ENCODE peak calls at places on chromosomes 11 and 22, in seven cellular contexts. C is ovary, T is body of pancreas, M is stomach, X is keratinocyte, A is mammary epithelial cell, L is cardiac fibroblast. F is an unnamed sample.

GRCh38 chr22:42271191-42271813 is 849 bp upstream of the TCF20 start:
- DNase-seq in C (no peak), M (no peak), X (no peak), A (no peak), L (no peak), T (no peak), F (no peak)

GRCh38 chr22:19382240-19382639 is 49.3 kb downstream of the HIRA start:
- DNase-seq in A (no peak), X (no peak), T (no peak), M (no peak), L (no peak), C (no peak), F (no peak)

GRCh38 chr11:131674051-131674755 is 303.8 kb downstream of the NTM start:
- DNase-seq in X (no peak), C (peak), M (peak), A (peak), L (peak), T (peak), F (peak)

GRCh38 chr11:106087815-106088435 is 10.5 kb downstream of the AASDHPPT start:
- DNase-seq in T (peak), X (no peak), M (peak), C (peak), A (peak), L (peak), F (peak)

GRCh38 chr22:49740242-49740641 is 87.4 kb downstream of the BRD1 start:
- DNase-seq in C (no peak), L (no peak), M (peak), A (no peak), X (no peak), T (no peak), F (no peak)

GRCh38 chr11:115264278-115264677 is 239.9 kb downstream of the CADM1 start:
- DNase-seq in L (no peak), X (no peak), A (no peak), M (no peak), C (no peak), T (no peak), F (no peak)

GRCh38 chr11:7353100-7353499 is 101.4 kb downstream of the SYT9 start:
- DNase-seq in X (peak), A (peak), L (peak), C (no peak), T (no peak), M (no peak), F (peak)

GRCh38 chr11:126332221-126332711 is 23.2 kb upstream of the ST3GAL4 start:
- DNase-seq in T (no peak), X (no peak), C (peak), M (no peak), A (peak), L (peak), F (no peak)

GRCh38 chr11:1887451-1888346 is 4.0 kb downstream of the PRR33 start:
- DNase-seq in C (peak), T (peak), A (no peak), L (no peak), X (no peak), M (no peak), F (no peak)

GRCh38 chr11:33461319-33461718 is 204.1 kb downstream of the HIPK3 start:
- DNase-seq in L (no peak), T (no peak), X (no peak), C (no peak), M (no peak), A (no peak), F (no peak)

GRCh38 chr11:94671553-94672366 is 96.4 kb upstream of the AMOTL1 start:
- DNase-seq in M (no peak), X (no peak), A (peak), L (no peak), T (no peak), C (no peak), F (no peak)

GRCh38 chr22:17795661-17796548 is 21.6 kb upstream of the BID start:
- DNase-seq in L (no peak), X (no peak), M (no peak), A (no peak), T (no peak), C (no peak), F (no peak)

GRCh38 chr11:129117595-129118350 is 74.4 kb downstream of the ARHGAP32 start:
- DNase-seq in A (peak), T (peak), M (peak), X (no peak), L (peak), C (no peak), F (no peak)

GRCh38 chr22:24976442-24977218 is 24.1 kb downstream of the KIAA1671 start:
- DNase-seq in M (no peak), T (no peak), X (no peak), L (no peak), A (peak), C (peak), F (no peak)

GRCh38 chr11:76380161-76380976 is 563 bp downstream of the THAP12 start:
- DNase-seq in L (peak), A (peak), X (no peak), M (no peak), T (peak), C (no peak), F (peak)

GRCh38 chr11:3101921-3102640 is 44.9 kb upstream of the CARS1 start:
- DNase-seq in A (no peak), L (no peak), C (peak), T (no peak), X (no peak), M (peak), F (no peak)

GRCh38 chr11:34052608-34053160 is 1.2 kb downstream of the CAPRIN1 start:
- DNase-seq in L (no peak), A (peak), C (peak), T (peak), X (no peak), M (peak), F (peak)

GRCh38 chr22:36258750-36259619 is 6.1 kb downstream of the APOL1 start:
- DNase-seq in X (no peak), T (no peak), C (peak), M (no peak), A (no peak), L (peak), F (peak)

GRCh38 chr11:103586756-103587155 is 449.7 kb upstream of the DDI1 start:
- DNase-seq in A (no peak), M (no peak), X (no peak), C (no peak), L (peak), T (no peak), F (no peak)

DNA sequence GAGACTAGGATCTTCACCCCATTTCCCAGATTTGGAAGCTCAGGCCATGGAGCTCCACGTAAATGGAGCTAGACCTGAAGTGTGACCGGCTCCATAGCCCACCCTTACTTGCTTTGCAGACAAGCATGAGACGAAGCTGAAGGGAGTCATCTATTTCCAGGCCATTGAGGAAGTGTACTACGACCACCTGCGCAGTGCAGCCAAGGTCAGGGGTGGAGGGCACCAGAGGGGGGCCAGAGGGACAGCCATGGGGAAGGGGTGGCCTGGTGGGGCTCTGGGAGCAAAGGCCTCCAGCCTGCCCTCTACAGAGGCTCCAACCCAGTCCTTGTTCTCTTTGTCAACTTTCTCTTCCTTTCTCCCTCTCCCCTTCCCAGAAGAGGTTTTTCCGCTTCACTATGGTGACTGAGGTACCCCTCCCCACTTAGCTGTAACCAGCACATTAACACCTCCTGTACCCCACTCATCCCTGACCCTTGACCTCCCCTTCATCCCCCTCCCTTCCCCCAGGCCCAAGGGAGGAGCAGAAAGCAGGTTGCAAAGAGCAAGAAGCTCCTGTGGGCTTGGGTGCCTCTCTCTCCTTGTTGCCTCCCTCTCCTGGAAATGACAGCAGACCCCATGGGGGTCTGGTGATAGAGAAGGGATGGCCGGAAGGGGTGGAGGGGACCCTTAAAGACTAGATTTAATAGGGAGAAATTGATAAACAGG is 23.8 kb downstream of the TREH start:
- DNase-seq in M (no peak), T (no peak), X (no peak), C (no peak), L (no peak), A (no peak), F (no peak)
- TF ChIP-seq CTCF in M (no peak), T (no peak), X (no peak), C (no peak), L (no peak), A (no peak), F (no peak)

DNA sequence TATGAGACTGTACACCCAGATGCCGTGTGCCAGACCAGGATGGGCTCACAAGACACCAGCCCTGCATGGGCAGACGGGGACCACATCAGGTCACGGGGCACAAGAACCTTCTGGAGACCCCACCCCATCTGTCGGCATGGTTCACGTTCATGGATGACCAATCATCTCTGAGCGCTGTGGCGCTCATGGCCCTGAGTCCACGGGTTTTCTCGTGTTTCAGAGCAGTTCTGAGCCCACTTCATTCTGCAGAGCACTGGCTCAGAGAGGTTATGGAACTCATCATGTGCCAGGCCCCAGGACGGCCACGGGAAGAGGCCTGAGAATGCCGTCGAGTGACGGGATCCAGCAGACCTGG is 63.0 kb upstream of the PPARA start:
- DNase-seq in A (no peak), M (no peak), X (no peak), L (peak), T (no peak), C (no peak), F (no peak)
- H3K4me3 ChIP-seq in A (peak), M (no peak), X (peak), L (no peak), T (no peak), C (peak), F (peak)

GRCh38 chr11:93028959-93029536 is 59.6 kb downstream of the MTNR1B start:
- DNase-seq in L (no peak), C (no peak), A (no peak), X (no peak), T (no peak), M (no peak), F (no peak)

GRCh38 chr11:93033093-93033492 is 63.6 kb downstream of the MTNR1B start:
- DNase-seq in A (no peak), X (no peak), C (no peak), T (no peak), M (no peak), L (no peak), F (no peak)

GRCh38 chr11:93032580-93032979 is 63.1 kb downstream of the MTNR1B start:
- DNase-seq in A (peak), C (no peak), X (no peak), T (no peak), L (no peak), M (no peak), F (no peak)

GRCh38 chr11:93034031-93034430 is 64.6 kb downstream of the MTNR1B start:
- DNase-seq in A (no peak), L (no peak), X (no peak), C (no peak), M (peak), T (no peak), F (no peak)

DNA sequence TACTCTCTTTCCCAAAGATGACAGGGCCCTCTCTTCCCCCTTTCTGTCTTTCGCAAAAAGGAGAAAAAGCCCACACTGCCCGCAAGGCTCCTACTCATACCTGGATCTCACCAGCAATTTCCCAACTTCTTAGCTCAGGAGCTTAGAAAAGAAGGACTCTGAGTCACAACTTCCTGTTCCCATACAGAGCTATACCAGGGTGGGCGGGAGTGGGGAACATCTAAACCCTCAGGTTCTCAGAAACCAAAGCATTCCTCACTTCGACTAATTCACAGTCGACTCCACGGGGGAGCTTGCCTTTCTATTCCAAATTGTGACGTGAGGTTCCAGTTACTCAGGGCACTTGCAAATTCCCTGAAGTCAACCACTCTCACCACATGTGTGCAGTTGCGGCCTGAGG is 61.9 kb downstream of the MTNR1B start:
- DNase-seq in M (no peak), A (peak), T (no peak), C (no peak), L (peak), X (no peak), F (no peak)
- TF ChIP-seq CTCF in M (no peak), A (no peak), T (no peak), C (no peak), L (no peak), X (no peak), F (no peak)

GRCh38 chr11:19345848-19346681 is 105.3 kb upstream of the E2F8 start:
- DNase-seq in A (no peak), C (no peak), L (peak), M (peak), T (peak), X (no peak), F (no peak)
- H3K4me3 ChIP-seq in A (no peak), C (no peak), L (peak), M (peak), T (no peak), X (no peak), F (peak)

F was measured in lower lobe of right lung.